ENCODE peak calls at places on chromosomes 6 and 20, in seven cellular contexts. H is PC-3, A is HepG2, V is neural progenitor cell, F is fibroblast of lung, L is endothelial cell of umbilical vein, J is GM23248. T is an unnamed sample.

GRCh38 chr6:72272958-72273357 is 348.9 kb upstream of the KCNQ5 start:
- DNase-seq in J (peak; percentile 4), H (no peak), V (no peak), L (peak; percentile 72), A (no peak), F (peak; percentile 44), T (no peak)

GRCh38 chr20:49505518-49505917 is 23.1 kb upstream of the KCNB1 start:
- DNase-seq in H (no peak), L (peak; percentile 47), J (peak; percentile 62), V (peak; percentile 97), F (peak; percentile 11), A (no peak), T (no peak)

GRCh38 chr6:54935739-54936138 is 89.2 kb downstream of the FAM83B start:
- DNase-seq in J (peak; percentile 40), V (no peak), A (no peak), L (no peak), H (peak; percentile 95), F (peak; percentile 75), T (peak; percentile 88)

GRCh38 chr20:14600527-14600926 is 263.1 kb upstream of the FLRT3 start:
- DNase-seq in V (no peak), H (no peak), J (no peak), L (no peak), F (no peak), A (no peak), T (no peak)

GRCh38 chr6:87807423-87807978 is 105.5 kb upstream of the AKIRIN2 start:
- DNase-seq in H (no peak), L (no peak), A (no peak), J (no peak), F (no peak), V (no peak), T (no peak)

GRCh38 chr20:7358670-7359069 is 581.6 kb downstream of the HAO1 start:
- DNase-seq in H (no peak), V (peak; percentile 45), F (no peak), A (no peak), J (no peak), L (peak; percentile 7), T (no peak)

GRCh38 chr6:22322103-22322882 is 25.5 kb upstream of the PRL start:
- DNase-seq in J (no peak), F (peak; percentile 71), A (no peak), V (no peak), L (peak; percentile 57), H (no peak), T (no peak)

GRCh38 chr6:137497722-137498463 is 3.7 kb upstream of the OLIG3 start:
- DNase-seq in A (no peak), L (no peak), F (no peak), V (peak; percentile 58), H (no peak), J (no peak), T (no peak)

GRCh38 chr6:149246691-149247384 is 70.7 kb upstream of the TAB2 start:
- DNase-seq in H (no peak), A (no peak), L (no peak), V (no peak), F (no peak), J (no peak), T (no peak)

GRCh38 chr6:81759782-81760181 is 7.3 kb upstream of the TENT5A start:
- DNase-seq in F (peak; percentile 52), J (no peak), L (no peak), H (no peak), A (no peak), V (no peak), T (no peak)

GRCh38 chr6:10369896-10370295 is 45.0 kb downstream of the TFAP2A start:
- DNase-seq in J (peak; percentile 60), H (peak; percentile 89), F (no peak), L (no peak), V (no peak), A (no peak), T (no peak)

GRCh38 chr6:157921685-157922367 is 59.8 kb upstream of the SYNJ2 start:
- DNase-seq in A (no peak), F (peak; percentile 52), V (no peak), J (peak; percentile 90), H (no peak), L (no peak), T (no peak)

GRCh38 chr20:52965819-52966218 is 6.3 kb upstream of the TSHZ2 start:
- DNase-seq in F (no peak), H (no peak), J (no peak), V (no peak), A (no peak), L (no peak), T (no peak)

GRCh38 chr6:111757342-111757741 is 115.9 kb downstream of the FYN start:
- DNase-seq in H (peak; percentile 37), V (no peak), J (peak; percentile 84), F (peak; percentile 53), L (peak; percentile 75), A (no peak), T (no peak)

GRCh38 chr6:56593801-56594318 is 48.8 kb downstream of the DST start:
- DNase-seq in H (no peak), V (no peak), J (peak; percentile 54), L (no peak), F (peak; percentile 25), A (no peak), T (no peak)

GRCh38 chr6:38024908-38025307 is 205.4 kb downstream of the ZFAND3 start:
- DNase-seq in A (no peak), H (no peak), L (no peak), V (no peak), J (no peak), F (no peak), T (no peak)

GRCh38 chr6:133502451-133503259 is 261.5 kb downstream of the EYA4 start:
- DNase-seq in A (no peak), F (peak; percentile 96), J (peak; percentile 90), H (peak; percentile 12), V (peak; percentile 3), L (no peak), T (peak; percentile 8)

GRCh38 chr20:1754749-1755148 is 97.2 kb upstream of the SIRPG start:
- DNase-seq in V (no peak), H (no peak), L (no peak), A (no peak), F (no peak), J (no peak), T (no peak)
- TF ChIP-seq EZH2 in V (no peak), H (no peak), L (no peak), A (no peak), F (no peak), J (no peak), T (no peak)

GRCh38 chr6:159789377-159790148 is at the start of gene TCP1:
- DNase-seq in L (peak; percentile 100), A (peak; percentile 100), H (peak; percentile 98), V (peak; percentile 100), F (peak; percentile 100), J (peak; percentile 100), T (peak; percentile 95)

GRCh38 chr6:159790149-159790946 is at the start of gene MRPL18:
- DNase-seq in H (peak; percentile 90), A (peak; percentile 99), J (peak; percentile 97), F (peak; percentile 98), L (peak; percentile 98), V (peak; percentile 97), T (peak; percentile 74)

GRCh38 chr6:159788757-159789376 is 535 bp downstream of the TCP1 start:
- DNase-seq in L (peak; percentile 44), J (peak; percentile 71), H (peak; percentile 10), F (peak; percentile 46), V (peak; percentile 60), A (peak; percentile 47), T (peak; percentile 7)

GRCh38 chr6:159790947-159791598 is 806 bp downstream of the MRPL18 start:
- DNase-seq in H (no peak), J (peak; percentile 20), A (no peak), V (peak; percentile 8), L (no peak), F (no peak), T (no peak)

GRCh38 chr6:159788276-159788675 is 1.1 kb downstream of the TCP1 start:
- DNase-seq in J (peak; percentile 16), L (no peak), V (peak; percentile 13), F (no peak), H (no peak), A (no peak), T (no peak)
- H2AFZ ChIP-seq in J (no peak overlapping the region), L (no peak overlapping the region), V (no peak overlapping the region), F (no peak overlapping the region), H (no peak overlapping the region), A (no peak overlapping the region), T (no peak overlapping the region)

DNA sequence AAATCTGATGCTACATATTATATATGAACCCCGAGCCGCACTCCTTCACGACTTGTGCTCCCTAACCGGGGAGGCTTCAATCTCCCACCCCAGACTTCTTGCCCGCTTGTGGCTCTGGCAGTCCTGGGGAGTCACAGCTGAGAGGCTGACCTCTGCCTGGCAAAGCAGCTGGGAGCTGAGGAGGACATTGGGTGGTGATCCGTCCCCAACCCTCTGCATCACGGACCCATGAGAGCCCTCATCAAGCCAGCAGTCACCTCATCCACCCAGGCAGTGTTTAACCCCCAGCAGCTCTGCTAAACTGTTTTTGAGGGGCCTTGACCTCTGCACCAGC is 33.7 kb upstream of the CDH22 start:
- DNase-seq in F (no peak), H (no peak), V (no peak), A (no peak), L (no peak), J (no peak), T (no peak)
- TF ChIP-seq EZH2 in F (no peak), H (no peak), V (no peak), A (peak; percentile 80), L (no peak), J (no peak), T (no peak)

DNA sequence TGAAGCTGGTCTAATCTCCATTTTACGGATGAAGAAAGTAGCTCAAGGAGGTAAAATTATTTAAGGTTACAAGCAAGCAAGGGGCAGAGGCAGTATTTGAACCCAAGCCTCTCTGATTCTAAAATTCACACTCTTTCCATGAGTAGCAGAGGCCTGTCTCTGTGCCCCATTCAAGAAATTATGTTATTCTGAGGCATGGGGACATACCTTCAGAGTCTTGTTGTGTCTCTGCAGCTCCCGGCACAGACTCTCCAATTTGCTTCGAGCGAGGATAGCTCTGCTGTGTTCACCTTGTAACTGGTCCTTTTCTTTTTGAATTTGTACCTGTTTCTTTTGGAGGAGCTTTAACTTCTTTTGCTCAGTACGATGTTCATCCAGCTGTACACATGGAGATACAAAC is 21.5 kb downstream of the TXLNB start:
- DNase-seq in L (no peak), F (no peak), J (no peak), H (no peak), V (no peak), A (no peak), T (no peak)
- H2AFZ ChIP-seq in L (no peak overlapping the region), F (no peak overlapping the region), J (no peak overlapping the region), H (no peak overlapping the region), V (no peak overlapping the region), A (no peak overlapping the region), T (peak overlapping the region; percentile 7)

DNA sequence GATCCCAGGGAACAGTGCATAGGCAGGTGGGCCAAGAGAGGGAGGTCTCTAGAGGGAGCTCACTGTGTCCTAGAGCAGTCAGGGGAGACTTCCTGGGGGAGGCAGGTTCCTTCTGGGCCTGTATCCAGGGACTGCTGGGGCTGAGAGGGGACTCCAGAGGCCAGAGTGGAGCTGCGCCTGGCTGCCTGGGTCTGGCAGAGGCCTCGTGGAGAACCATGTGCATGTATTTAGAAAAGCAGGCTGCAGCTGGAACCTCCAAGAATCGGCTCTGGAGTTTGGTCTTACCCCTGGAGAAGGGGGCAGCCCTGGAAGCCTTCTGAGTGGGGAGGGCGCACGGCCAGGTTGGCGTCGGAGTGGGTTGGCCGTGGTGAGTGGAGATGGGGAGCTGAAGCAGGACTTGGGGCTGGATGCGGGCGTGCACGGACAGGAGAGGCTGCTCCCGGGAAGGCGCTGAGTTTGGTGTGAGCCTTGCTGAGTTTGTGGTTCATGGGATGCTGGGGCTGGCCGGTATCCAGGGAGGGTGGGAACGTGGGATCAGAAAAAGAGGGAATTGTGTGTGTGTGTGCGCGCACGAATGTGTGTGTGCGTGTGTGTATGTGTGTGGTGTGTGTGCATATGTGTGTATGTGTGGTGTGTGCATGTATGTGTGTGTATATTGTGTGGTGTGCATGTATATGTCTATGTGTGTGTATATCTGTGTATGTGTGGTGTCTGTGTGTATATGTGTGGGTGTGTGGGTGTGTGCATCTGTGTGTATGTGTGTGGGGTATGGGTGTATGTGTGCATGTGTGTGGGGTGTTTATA is 10.8 kb downstream of the VSTM2L start:
- DNase-seq in V (no peak), F (no peak), L (no peak), A (no peak), J (no peak), H (no peak), T (no peak)
- TF ChIP-seq EZH2 in V (no peak), F (peak; percentile 50), L (no peak), A (no peak), J (no peak), H (no peak), T (no peak)

T was measured in PC-9.